ENCODE peak calls at places on chromosomes 4 and X, in ten cellular contexts. L is mucosa of descending colon, R is AG10803, P is nephron progenitor cell, N is GM06990, K is left ventricle myocardium inferior, G is dorsolateral prefrontal cortex, C is mammary epithelial cell, H is cardiac fibroblast, Q is Calu3. F is an unnamed sample.

GRCh38 chrX:107629533-107629909 is 1.2 kb downstream of the PRPS1 start:
- DNase-seq in L (no peak), R (peak), P (no peak), N (no peak), K (no peak), G (no peak), C (peak), H (peak), Q (peak), F (peak)

GRCh38 chrX:147962476-147962875 is 18.7 kb upstream of the FMR1NB start:
- DNase-seq in L (no peak), R (peak), P (no peak), N (no peak), K (no peak), G (no peak), C (peak), H (no peak), Q (no peak), F (peak)

GRCh38 chrX:137988470-137988869 is 422.5 kb downstream of the ZIC3 start:
- DNase-seq in L (no peak), R (no peak), P (no peak), N (no peak), K (no peak), G (no peak), C (no peak), H (no peak), Q (no peak), F (no peak)

GRCh38 chr4:26022346-26022891 is 108.4 kb downstream of the SMIM20 start:
- DNase-seq in L (no peak), R (peak), P (no peak), N (no peak), K (no peak), G (no peak), C (peak), H (peak), Q (peak), F (peak)

GRCh38 chr4:2761035-2761923 is 5.1 kb upstream of the TNIP2 start:
- DNase-seq in L (peak), R (no peak), P (no peak), N (no peak), K (no peak), G (no peak), C (no peak), H (no peak), Q (peak), F (peak)

GRCh38 chr4:151169900-151170299 is 70.5 kb downstream of the RPS3A start:
- DNase-seq in L (no peak), R (peak), P (no peak), N (no peak), K (no peak), G (no peak), C (peak), H (peak), Q (no peak), F (no peak)

GRCh38 chrX:21946925-21947641 is 6.6 kb downstream of the SMS start:
- DNase-seq in L (no peak), R (peak), P (no peak), N (no peak), K (no peak), G (no peak), C (peak), H (peak), Q (no peak), F (no peak)

GRCh38 chrX:39212456-39212855 is 411.2 kb downstream of the MID1IP1 start:
- DNase-seq in L (no peak), R (no peak), P (no peak), N (no peak), K (no peak), G (no peak), C (no peak), H (no peak), Q (peak), F (peak)

GRCh38 chrX:20116087-20116574 is 576 bp downstream of the MAP7D2 start:
- DNase-seq in L (no peak), R (no peak), P (peak), N (no peak), K (no peak), G (no peak), C (no peak), H (no peak), Q (peak), F (no peak)

GRCh38 chr4:152643153-152644035 is 36.4 kb downstream of the TMEM154 start:
- DNase-seq in L (peak), R (no peak), P (no peak), N (peak), K (peak), G (no peak), C (no peak), H (no peak), Q (no peak), F (no peak)

GRCh38 chrX:63275127-63275526 is 76.0 kb downstream of the SPIN4 start:
- DNase-seq in L (peak), R (peak), P (peak), N (no peak), K (no peak), G (no peak), C (peak), H (peak), Q (peak), F (peak)

GRCh38 chr4:23061431-23061830 is 368.7 kb downstream of the GBA3 start:
- DNase-seq in L (no peak), R (no peak), P (no peak), N (no peak), K (no peak), G (no peak), C (no peak), H (no peak), Q (no peak), F (no peak)

GRCh38 chr4:145289403-145290076 is 109.2 kb upstream of the OTUD4 start:
- DNase-seq in L (no peak), R (peak), P (no peak), N (no peak), K (no peak), G (no peak), C (no peak), H (peak), Q (no peak), F (no peak)

GRCh38 chrX:151505796-151506195 is 57.7 kb upstream of the PASD1 start:
- DNase-seq in L (no peak), R (peak), P (peak), N (no peak), K (no peak), G (no peak), C (peak), H (no peak), Q (peak), F (peak)

GRCh38 chr4:124711469-124712416 is 789 bp downstream of the ANKRD50 start:
- DNase-seq in L (peak), R (peak), P (peak), N (no peak), K (no peak), G (no peak), C (peak), H (peak), Q (peak), F (peak)

GRCh38 chrX:132559101-132559500 is 70.3 kb upstream of the MBNL3 start:
- DNase-seq in L (no peak), R (no peak), P (no peak), N (no peak), K (no peak), G (no peak), C (no peak), H (no peak), Q (no peak), F (no peak)

GRCh38 chr4:3725936-3726895 is 40.0 kb upstream of the ADRA2C start:
- DNase-seq in L (no peak), R (no peak), P (no peak), N (no peak), K (no peak), G (no peak), C (no peak), H (no peak), Q (no peak), F (no peak)

GRCh38 chrX:134419784-134420183 is 40.2 kb upstream of the HPRT1 start:
- DNase-seq in L (no peak), R (no peak), P (no peak), N (no peak), K (no peak), G (no peak), C (no peak), H (no peak), Q (no peak), F (no peak)

GRCh38 chrX:134426285-134426684 is 33.7 kb upstream of the HPRT1 start:
- DNase-seq in L (no peak), R (no peak), P (no peak), N (no peak), K (no peak), G (no peak), C (no peak), H (no peak), Q (no peak), F (no peak)

GRCh38 chrX:134418317-134419113 is 41.5 kb upstream of the HPRT1 start:
- DNase-seq in L (peak), R (no peak), P (no peak), N (no peak), K (no peak), G (no peak), C (no peak), H (peak), Q (no peak), F (no peak)

GRCh38 chrX:134423606-134424005 is 36.4 kb upstream of the HPRT1 start:
- DNase-seq in L (no peak), R (peak), P (no peak), N (no peak), K (no peak), G (no peak), C (peak), H (peak), Q (no peak), F (peak)
- TF ChIP-seq CTCF in L (no peak), R (peak), P (no peak), N (peak), K (peak), G (peak), C (peak), H (peak), Q (no peak), F (peak)

GRCh38 chr4:176792348-176793059 is at the start of gene VEGFC:
- DNase-seq in L (peak), R (peak), P (peak), N (no peak), K (peak), G (no peak), C (peak), H (peak), Q (peak), F (peak)
- TF ChIP-seq CTCF in L (no peak), R (peak), P (no peak), N (no peak), K (peak), G (no peak), C (no peak), H (no peak), Q (no peak), F (peak)

DNA sequence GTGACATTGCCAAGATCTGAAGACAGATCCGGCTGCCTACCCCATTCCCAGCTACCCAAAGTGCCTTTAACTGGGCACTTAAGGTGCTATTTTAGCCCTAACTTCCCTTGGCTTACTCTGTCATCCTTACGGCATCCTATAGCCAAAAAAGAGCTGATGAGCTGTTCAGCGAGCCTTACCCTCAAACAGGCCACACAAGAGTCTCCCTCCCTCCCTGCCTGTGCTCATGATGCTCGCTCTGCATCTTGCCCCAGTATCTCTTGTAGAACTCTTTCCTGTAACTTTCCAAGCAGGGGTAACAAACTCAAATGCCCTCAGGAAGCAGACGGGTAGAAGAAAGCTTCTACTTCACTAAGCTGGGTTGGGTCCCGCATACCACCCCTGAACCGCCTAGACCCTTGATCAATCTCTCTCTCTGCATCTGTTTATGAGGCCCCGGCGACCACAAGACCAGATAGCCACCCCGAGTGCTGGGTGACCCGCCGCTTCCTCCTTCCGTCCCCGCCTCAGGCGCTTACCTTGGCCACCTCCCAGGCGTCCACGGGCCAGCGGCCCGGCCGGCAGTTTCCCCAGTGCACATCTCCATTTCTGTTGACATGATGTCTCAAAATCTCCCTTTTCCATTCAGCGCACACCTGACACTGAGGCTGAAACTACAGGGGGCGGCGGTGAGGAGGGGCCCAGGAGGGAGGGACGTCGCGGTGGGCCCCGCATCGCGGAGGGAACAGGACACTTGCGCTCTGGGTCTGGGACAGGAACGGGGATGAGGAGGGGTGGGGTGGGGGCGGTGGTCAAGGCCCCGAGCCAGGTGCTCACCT is 663 bp downstream of the CXorf38 start:
- DNase-seq in L (peak), R (peak), P (peak), N (peak), K (peak), G (no peak), C (peak), H (peak), Q (peak), F (no peak)
- TF ChIP-seq CTCF in L (no peak), R (no peak), P (no peak), N (no peak), K (no peak), G (no peak), C (no peak), H (no peak), Q (no peak), F (no peak)

DNA sequence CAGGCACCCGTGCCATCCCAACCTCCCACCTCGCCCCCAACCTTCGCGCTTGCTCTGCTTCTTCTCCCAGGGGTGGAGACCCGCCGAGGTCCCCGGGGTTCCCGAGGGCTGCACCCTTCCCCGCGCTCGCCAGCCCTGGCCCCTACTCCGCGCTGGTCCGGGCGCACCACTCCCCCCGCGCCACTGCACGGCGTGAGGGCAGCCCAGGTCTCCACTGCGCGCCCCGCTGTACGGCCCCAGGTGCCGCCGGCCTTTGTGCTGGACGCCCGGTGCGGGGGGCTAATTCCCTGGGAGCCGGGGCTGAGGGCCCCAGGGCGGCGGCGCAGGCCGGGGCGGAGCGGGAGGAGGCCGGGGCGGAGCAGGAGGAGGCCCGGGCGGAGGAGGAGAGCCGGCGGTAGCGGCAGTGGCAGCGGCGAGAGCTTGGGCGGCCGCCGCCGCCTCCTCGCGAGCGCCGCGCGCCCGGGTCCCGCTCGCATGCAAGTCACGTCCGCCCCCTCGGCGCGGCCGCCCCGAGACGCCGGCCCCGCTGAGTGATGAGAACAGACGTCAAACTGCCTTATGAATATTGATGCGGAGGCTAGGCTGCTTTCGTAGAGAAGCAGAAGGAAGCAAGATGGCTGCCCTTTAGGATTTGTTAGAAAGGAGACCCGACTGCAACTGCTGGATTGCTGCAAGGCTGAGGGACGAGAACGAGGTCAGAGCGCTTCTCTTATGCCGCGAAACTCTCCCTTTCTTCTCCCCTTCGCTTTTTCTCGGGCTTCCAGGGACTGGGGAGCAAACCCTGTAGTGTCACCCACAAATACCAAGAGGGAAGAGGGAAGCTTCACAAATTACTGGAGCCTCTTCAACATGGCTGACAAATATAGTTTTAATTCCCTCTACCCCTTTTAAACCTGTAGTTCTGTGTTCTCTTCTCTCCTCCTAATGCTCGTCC is at the start of gene TET2:
- DNase-seq in L (peak), R (peak), P (peak), N (peak), K (peak), G (peak), C (peak), H (peak), Q (peak), F (peak)
- TF ChIP-seq CTCF in L (no peak), R (no peak), P (no peak), N (peak), K (peak), G (no peak), C (no peak), H (no peak), Q (no peak), F (no peak)

GRCh38 chrX:130268500-130269170 is at the start of gene ZNF280C:
- DNase-seq in L (peak), R (peak), P (peak), N (peak), K (peak), G (peak), C (peak), H (peak), Q (peak), F (peak)
- TF ChIP-seq CTCF in L (no peak), R (peak), P (no peak), N (peak), K (peak), G (no peak), C (no peak), H (peak), Q (no peak), F (no peak)

DNA sequence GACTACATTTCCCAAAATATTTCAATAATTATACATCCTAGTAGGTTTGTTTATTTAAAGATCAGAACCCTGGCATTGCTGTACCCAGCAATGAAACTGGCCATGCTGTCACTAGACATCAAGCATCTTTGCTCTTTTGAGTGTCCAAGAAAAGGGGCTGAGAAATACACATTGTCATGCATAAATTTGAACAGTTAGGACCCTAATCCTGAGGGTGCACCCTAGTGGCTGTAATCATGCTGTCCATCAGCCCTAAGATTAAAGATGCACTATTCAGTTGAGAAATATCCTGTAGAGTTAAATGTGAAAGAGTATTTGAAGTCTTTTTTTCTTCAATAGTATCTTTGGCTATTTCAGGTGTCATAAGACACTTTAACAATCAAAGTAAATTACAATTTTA is 108.8 kb downstream of the NFKB1 start:
- DNase-seq in L (no peak), R (no peak), P (no peak), N (no peak), K (no peak), G (no peak), C (no peak), H (peak), Q (no peak), F (no peak)
- TF ChIP-seq CTCF in L (no peak), R (peak), P (no peak), N (peak), K (peak), G (no peak), C (peak), H (peak), Q (no peak), F (peak)